ENCODE peak calls at places on chromosomes 3 and 15, in nine cellular contexts. J is choroid plexus epithelial cell, R is ovary, Y is LNCaP clone FGC, K is body of pancreas, E is lower lobe of right lung, T is brain microvascular endothelial cell, G is AG04450, B is psoas muscle. V is an unnamed sample.
A peak's percentile ranks its signal among the peaks of the same experiment; 100 is the strongest.

GRCh38 chr3:189710620-189711388 is 79.6 kb downstream of the TP63 start:
- DNase-seq in Y (no peak), E (no peak), R (no peak), G (peak; percentile 94), K (peak; percentile 31), B (peak; percentile 71), T (peak; percentile 97), J (peak; percentile 98), V (peak; percentile 19)

GRCh38 chr3:30457081-30457480 is 149.3 kb upstream of the TGFBR2 start:
- DNase-seq in K (no peak), R (no peak), J (no peak), Y (no peak), E (no peak), T (no peak), G (no peak), B (no peak), V (no peak)

GRCh38 chr3:109098245-109098644 is 19.7 kb downstream of the MORC1 start:
- DNase-seq in K (peak; percentile 48), J (peak; percentile 4), G (no peak), T (no peak), Y (peak; percentile 6), R (no peak), E (no peak), B (no peak), V (no peak)

GRCh38 chr15:59369597-59369996 is 3.1 kb downstream of the MYO1E start:
- DNase-seq in G (no peak), K (no peak), J (no peak), B (no peak), Y (no peak), E (no peak), R (no peak), T (no peak), V (peak; percentile 42)

GRCh38 chr3:23159929-23160328 is 43.2 kb upstream of the UBE2E2 start:
- DNase-seq in R (no peak), J (peak; percentile 69), T (peak; percentile 41), E (no peak), K (no peak), G (peak; percentile 55), Y (no peak), B (no peak), V (no peak)

GRCh38 chr3:133824961-133825485 is 19.4 kb downstream of the SRPRB start:
- DNase-seq in R (no peak), Y (no peak), J (no peak), G (no peak), T (no peak), K (no peak), B (no peak), E (no peak), V (no peak)

GRCh38 chr3:9153763-9154601 is 95.5 kb downstream of the SRGAP3 start:
- DNase-seq in E (no peak), Y (no peak), R (no peak), J (no peak), B (peak; percentile 90), K (peak; percentile 20), T (no peak), G (no peak), V (no peak)

GRCh38 chr3:22089284-22089683 is 338.3 kb upstream of the ZNF385D start:
- DNase-seq in T (peak; percentile 7), G (no peak), E (no peak), Y (peak; percentile 42), J (peak; percentile 56), K (peak; percentile 50), B (no peak), R (no peak), V (peak; percentile 2)

GRCh38 chr3:139493826-139494385 is 17.6 kb upstream of the RBP2 start:
- DNase-seq in Y (no peak), T (no peak), B (no peak), E (no peak), G (no peak), K (no peak), J (no peak), R (no peak), V (no peak)

GRCh38 chr15:50228866-50229265 is 36.7 kb downstream of the HDC start:
- DNase-seq in J (no peak), T (no peak), Y (peak; percentile 63), G (no peak), E (no peak), R (no peak), K (no peak), B (no peak), V (no peak)

GRCh38 chr15:98785408-98785795 is 137.1 kb downstream of the IGF1R start:
- DNase-seq in B (no peak), G (no peak), Y (no peak), E (no peak), K (no peak), R (no peak), T (no peak), J (no peak), V (no peak)

GRCh38 chr3:192818126-192818525 is 90.8 kb upstream of the FGF12 start:
- DNase-seq in G (no peak), E (no peak), B (no peak), Y (no peak), K (no peak), J (no peak), T (no peak), R (no peak), V (no peak)

GRCh38 chr3:107456501-107456900 is 66.3 kb upstream of the BBX start:
- DNase-seq in Y (peak; percentile 76), B (no peak), K (no peak), E (no peak), R (no peak), T (no peak), G (no peak), J (no peak), V (no peak)

GRCh38 chr3:152309031-152309430 is 40.3 kb downstream of the MBNL1 start:
- DNase-seq in K (no peak), Y (no peak), E (no peak), G (no peak), R (no peak), J (no peak), B (no peak), T (no peak), V (no peak)

GRCh38 chr3:34780973-34781372 is 858.4 kb upstream of the ARPP21 start:
- DNase-seq in G (no peak), R (no peak), J (peak; percentile 37), K (no peak), Y (no peak), B (no peak), T (peak; percentile 22), E (no peak), V (no peak)

GRCh38 chr3:141262306-141262705 is 30.7 kb downstream of the PXYLP1 start:
- DNase-seq in K (no peak), T (peak; percentile 68), B (no peak), R (no peak), G (peak; percentile 67), J (peak; percentile 69), E (no peak), Y (no peak), V (no peak)

DNA sequence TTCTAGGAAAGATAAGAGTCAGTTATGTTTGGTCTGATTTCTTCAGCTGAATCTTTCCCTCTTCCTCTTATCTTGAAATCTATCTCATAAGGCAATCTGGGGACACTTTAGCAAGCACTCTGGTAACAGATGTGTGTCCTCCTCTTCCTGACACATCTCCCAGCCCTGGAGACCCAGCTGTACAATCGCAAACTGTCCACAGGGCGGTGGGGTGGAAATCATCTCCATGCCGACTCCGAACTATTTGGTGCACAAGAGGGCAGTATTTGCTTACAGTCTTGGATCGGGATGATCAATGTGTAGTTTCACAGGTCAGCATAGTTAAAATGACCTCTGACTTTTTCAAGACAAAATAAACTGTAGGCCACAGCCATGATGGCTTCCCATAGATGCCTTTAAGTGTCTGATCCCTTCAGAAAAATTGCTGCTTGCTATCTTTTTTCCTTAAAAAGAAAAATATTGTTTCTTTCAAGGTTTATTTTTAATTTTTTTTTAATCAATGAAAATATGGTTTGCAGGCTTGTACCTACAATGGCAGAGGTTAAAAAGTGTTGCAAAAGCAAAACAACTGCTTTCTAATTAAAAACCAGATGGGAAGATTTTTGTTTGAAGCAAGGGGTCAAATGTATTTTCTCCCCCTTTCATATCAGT is 17.7 kb downstream of the EEFSEC start:
- DNase-seq in G (peak; percentile 67), Y (peak; percentile 85), B (peak; percentile 68), E (no peak), J (peak; percentile 91), R (peak; percentile 68), T (peak; percentile 77), K (peak; percentile 65), V (no peak)
- TF ChIP-seq CTCF in G (peak; percentile 98), Y (peak; percentile 99), B (peak; percentile 54), E (peak; percentile 60), J (peak; percentile 99), R (peak; percentile 86), T (peak; percentile 93), K (peak; percentile 33), V (no peak)

DNA sequence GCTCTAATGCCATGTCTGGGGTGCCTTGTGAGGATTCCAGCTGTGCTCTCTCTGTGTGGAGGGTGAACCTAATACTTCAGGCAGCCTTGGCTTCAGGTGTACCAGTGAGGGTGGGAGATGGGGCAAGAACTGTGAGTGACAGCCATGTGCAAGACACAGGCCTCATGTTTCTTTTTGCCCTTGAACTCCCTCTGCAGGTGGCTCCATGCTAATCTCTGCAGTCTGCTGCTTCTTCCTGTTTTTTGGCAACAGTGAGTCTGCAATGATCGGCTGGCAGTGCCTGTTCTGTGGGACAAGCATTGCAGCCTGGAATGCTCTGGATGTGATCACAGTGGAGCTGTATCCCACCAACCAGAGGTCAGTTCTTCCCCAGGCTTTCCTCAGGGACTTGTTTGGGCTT is 189.3 kb downstream of the SV2B start:
- DNase-seq in K (no peak), J (no peak), E (no peak), T (no peak), Y (no peak), B (no peak), G (no peak), R (no peak), V (no peak)
- TF ChIP-seq CTCF in K (no peak), J (no peak), E (peak; percentile 15), T (no peak), Y (peak; percentile 35), B (no peak), G (no peak), R (no peak), V (no peak)

DNA sequence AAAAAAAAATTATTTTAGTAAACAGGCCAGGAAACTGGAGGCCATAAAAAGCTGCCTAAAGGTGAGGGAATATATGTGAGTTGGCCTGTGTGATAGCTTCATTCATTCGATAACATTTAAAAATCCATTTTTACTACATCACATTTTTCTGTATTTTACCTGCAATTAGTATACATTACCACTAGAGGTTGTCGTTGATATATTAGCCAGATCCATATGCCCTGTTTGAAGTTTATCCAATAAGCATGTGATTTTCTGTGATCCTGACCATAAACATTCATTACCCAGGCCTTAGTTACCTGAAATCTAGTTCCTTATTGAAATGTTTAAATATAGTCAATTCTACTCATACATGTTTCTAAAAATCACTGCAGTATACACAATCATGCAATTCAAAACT is 71.4 kb downstream of the ARNT2 start:
- DNase-seq in T (no peak), J (no peak), R (no peak), K (no peak), B (no peak), G (no peak), E (no peak), Y (no peak), V (no peak)
- TF ChIP-seq CTCF in T (peak; percentile 22), J (peak; percentile 40), R (no peak), K (no peak), B (peak; percentile 25), G (peak; percentile 28), E (no peak), Y (no peak), V (no peak)

DNA sequence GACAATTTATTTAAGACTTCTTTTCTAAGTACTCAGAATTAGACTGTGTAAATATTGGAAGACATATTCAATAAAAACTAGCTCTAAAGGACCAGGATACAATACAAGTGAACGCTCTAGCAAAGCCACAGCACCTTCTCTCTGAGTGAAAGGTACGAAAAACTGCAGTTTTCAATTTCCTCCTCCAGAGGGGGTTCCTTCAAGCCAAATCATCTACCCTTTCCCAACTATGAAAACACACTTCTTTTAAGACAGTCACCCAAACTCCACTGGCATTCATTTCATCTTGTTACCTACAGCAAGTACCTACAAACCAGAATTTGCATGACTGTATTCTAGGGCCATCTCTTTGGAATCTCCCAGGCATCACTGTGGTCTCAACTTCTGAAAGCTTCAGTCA is 165.8 kb downstream of the ERC2 start:
- DNase-seq in K (no peak), G (no peak), J (peak; percentile 11), T (no peak), B (no peak), E (no peak), R (no peak), Y (no peak), V (no peak)
- TF ChIP-seq CTCF in K (no peak), G (peak; percentile 16), J (peak; percentile 47), T (peak; percentile 51), B (no peak), E (no peak), R (no peak), Y (peak; percentile 29), V (no peak)

V was measured in GM13976.